ENCODE peak calls at places on chromosomes 4 and X, in four cellular contexts. I is GM10248; P is aorta; N is effector memory CD4-positive, alpha-beta T cell. S is an unnamed sample.

GRCh38 chrX:70043685-70044084 is 6.1 kb downstream of the AWAT2 start:
- DNase-seq in I (no peak), P (no peak), N (no peak), S (no peak)

GRCh38 chr4:8099981-8100464 is 58.6 kb downstream of the ABLIM2 start:
- DNase-seq in I (no peak), P (no peak), N (no peak), S (no peak)

GRCh38 chrX:5733483-5733882 is 495.2 kb downstream of the NLGN4X start:
- DNase-seq in I (no peak), P (no peak), N (no peak), S (no peak)

GRCh38 chr4:27692098-27692679 is 831.5 kb downstream of the STIM2 start:
- DNase-seq in I (peak; percentile 15), P (no peak), N (no peak), S (no peak)

GRCh38 chr4:91826186-91826585 is 477.6 kb upstream of the GRID2 start:
- DNase-seq in I (no peak), P (no peak), N (no peak), S (no peak)

GRCh38 chr4:54165011-54165410 is 64.1 kb upstream of the PDGFRA start:
- DNase-seq in I (no peak), P (no peak), N (no peak), S (no peak)

GRCh38 chr4:73770917-73771316 is 30.5 kb downstream of the CXCL8 start:
- DNase-seq in I (no peak), P (no peak), N (no peak), S (no peak)

GRCh38 chrX:69320116-69320515 is 154.9 kb upstream of the PJA1 start:
- DNase-seq in I (no peak), P (no peak), N (no peak), S (no peak)

GRCh38 chr4:128924951-128925350 is 115.5 kb downstream of the JADE1 start:
- DNase-seq in I (no peak), P (no peak), N (no peak), S (no peak)

GRCh38 chr4:26839534-26839951 is 21.1 kb upstream of the STIM2 start:
- DNase-seq in I (no peak), P (no peak), N (no peak), S (no peak)

S was measured in T-helper 22 cell.